ENCODE peak calls at places on chromosome 15, in four cellular contexts. R, Q, M and C are unnamed samples.

GRCh38 chr15:43509923-43510229 is 7.5 kb upstream of the MAP1A start:
- DNase-seq in M (no peak), Q (no peak), R (no peak), C (no peak)

GRCh38 chr15:88986949-88987589 is 73.9 kb upstream of the MFGE8 start:
- DNase-seq in R (no peak), Q (no peak), M (no peak), C (peak; percentile 26)

GRCh38 chr15:62173215-62173614 is 8.1 kb upstream of the C2CD4B start:
- DNase-seq in M (no peak), R (no peak), Q (no peak), C (no peak)

GRCh38 chr15:38612159-38612863 is 47.7 kb upstream of the RASGRP1 start:
- DNase-seq in Q (no peak), R (no peak), M (no peak), C (no peak)

GRCh38 chr15:31365655-31366127 is 39.1 kb downstream of the KLF13 start:
- DNase-seq in M (peak; percentile 81), Q (peak; percentile 44), R (peak; percentile 72), C (peak; percentile 89)

GRCh38 chr15:73677146-73677607 is 7.0 kb upstream of the CD276 start:
- DNase-seq in M (peak; percentile 77), Q (no peak), R (peak; percentile 70), C (peak; percentile 82)

GRCh38 chr15:63274427-63274826 is 3.0 kb upstream of the APH1B start:
- DNase-seq in Q (no peak), M (peak; percentile 64), R (no peak), C (peak; percentile 89)

GRCh38 chr15:98190914-98191313 is 230.4 kb downstream of the ARRDC4 start:
- DNase-seq in Q (no peak), M (no peak), R (no peak), C (no peak)

GRCh38 chr15:62739507-62739906 is 303.0 kb upstream of the TPM1 start:
- DNase-seq in M (no peak), Q (no peak), R (peak; percentile 86), C (peak; percentile 81)

GRCh38 chr15:31270767-31271166 is 55.9 kb upstream of the KLF13 start:
- DNase-seq in M (peak; percentile 82), R (no peak), Q (no peak), C (peak; percentile 83)

GRCh38 chr15:40357723-40358491 is at the start of gene DISP2:
- DNase-seq in R (peak; percentile 67), M (peak; percentile 91), Q (no peak), C (peak; percentile 87)

GRCh38 chr15:58924326-58924725 is 9.2 kb downstream of the SLTM start:
- DNase-seq in Q (no peak), R (peak; percentile 68), M (no peak), C (no peak)

GRCh38 chr15:61621146-61621545 is 392.0 kb upstream of the RORA start:
- DNase-seq in Q (no peak), M (peak; percentile 65), R (no peak), C (peak; percentile 66)

GRCh38 chr15:44427756-44428724 is 611 bp downstream of the CTDSPL2 start:
- DNase-seq in R (peak; percentile 65), M (no peak), Q (peak; percentile 15), C (peak; percentile 65)

GRCh38 chr15:74420193-74420905 is 13.4 kb downstream of the SEMA7A start:
- DNase-seq in R (no peak), Q (no peak), M (no peak), C (no peak)

GRCh38 chr15:42165081-42165480 is 8.6 kb upstream of the PLA2G4F start:
- DNase-seq in M (no peak), R (peak; percentile 25), Q (no peak), C (no peak)

GRCh38 chr15:81023483-81024264 is 23.0 kb downstream of the TLNRD1 start:
- DNase-seq in R (peak; percentile 66), M (no peak), Q (no peak), C (peak; percentile 24)

GRCh38 chr15:98154863-98155262 is 194.4 kb downstream of the ARRDC4 start:
- DNase-seq in R (peak; percentile 0), M (no peak), Q (no peak), C (peak; percentile 70)

DNA sequence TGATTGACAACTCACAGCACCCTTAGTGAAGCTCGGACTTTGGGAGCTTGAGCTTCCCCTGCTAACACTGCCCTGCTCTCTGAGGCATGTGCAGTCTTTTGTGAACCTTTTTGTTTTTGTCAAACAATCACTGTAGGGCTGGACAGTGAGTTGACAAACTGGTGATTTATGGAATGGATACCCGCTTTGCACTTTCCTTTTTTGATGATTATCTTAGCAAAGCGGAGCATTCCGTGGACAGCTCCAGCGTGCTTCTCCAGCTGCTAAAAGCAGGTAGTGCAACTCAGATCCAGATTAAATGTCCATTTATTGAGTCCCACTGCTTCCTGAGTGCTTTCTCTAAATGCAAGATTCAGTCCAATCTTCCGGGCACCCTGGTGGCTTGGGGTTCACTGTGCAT is 187.1 kb upstream of the ATP10A start:
- DNase-seq in Q (no peak), R (no peak), M (no peak), C (no peak)
- H4K5ac ChIP-seq in Q (no peak overlapping the region), R (no peak overlapping the region), M (no peak overlapping the region), C (no peak overlapping the region)

GRCh38 chr15:82980986-82981385 is 5.0 kb upstream of the RAMAC start:
- DNase-seq in Q (no peak), M (no peak), R (no peak), C (no peak)

GRCh38 chr15:82986442-82986780 is 401 bp downstream of the RAMAC start:
- DNase-seq in M (no peak), R (peak; percentile 22), Q (no peak), C (no peak)

GRCh38 chr15:82985688-82986441 is at the start of gene RAMAC:
- DNase-seq in M (peak; percentile 91), R (peak; percentile 95), Q (peak; percentile 57), C (peak; percentile 97)
- H2BK120ac ChIP-seq in M (no peak within 1 kb of the TSS), R (peak within 1 kb of the TSS; percentile 95), Q (no peak within 1 kb of the TSS), C (no peak within 1 kb of the TSS)

GRCh38 chr15:29352402-29352801 is 82.8 kb upstream of the NSMCE3 start:
- DNase-seq in M (no peak), Q (no peak), R (no peak), C (no peak)
- H4K5ac ChIP-seq in M (no peak overlapping the region), Q (no peak overlapping the region), R (no peak overlapping the region), C (no peak overlapping the region)

GRCh38 chr15:23422099-23422945 is 24.7 kb downstream of the GOLGA6L2 start:
- DNase-seq in Q (no peak), M (no peak), R (no peak), C (no peak)
- H2BK120ac ChIP-seq in Q (no peak overlapping the region), M (no peak overlapping the region), R (no peak overlapping the region), C (no peak overlapping the region)

GRCh38 chr15:72117698-72118399 is at the start of gene MYO9A:
- DNase-seq in R (peak; percentile 97), M (peak; percentile 98), Q (peak; percentile 96), C (peak; percentile 99)
- H4K5ac ChIP-seq in R (peak within 1 kb of the TSS; percentile 97), M (peak within 1 kb of the TSS; percentile 54), Q (peak within 1 kb of the TSS; percentile 99), C (no peak within 1 kb of the TSS)

GRCh38 chr15:100495861-100496260 is 32.9 kb downstream of the CERS3 start:
- DNase-seq in M (no peak), R (no peak), Q (no peak), C (no peak)
- H2BK120ac ChIP-seq in M (no peak overlapping the region), R (no peak overlapping the region), Q (no peak overlapping the region), C (no peak overlapping the region)

GRCh38 chr15:92531406-92531805 is 124.2 kb downstream of the FAM174B start:
- DNase-seq in M (no peak), Q (no peak), R (no peak), C (no peak)
- H4K5ac ChIP-seq in M (no peak overlapping the region), Q (no peak overlapping the region), R (no peak overlapping the region), C (no peak overlapping the region)

GRCh38 chr15:101121511-101122090 is 130.2 kb downstream of the CHSY1 start:
- DNase-seq in R (peak; percentile 74), Q (no peak), M (peak; percentile 74), C (peak; percentile 58)

GRCh38 chr15:101122806-101123205 is 129.0 kb downstream of the CHSY1 start:
- DNase-seq in Q (no peak), M (no peak), R (no peak), C (no peak)

GRCh38 chr15:101122266-101122665 is 129.6 kb downstream of the CHSY1 start:
- DNase-seq in Q (no peak), R (no peak), M (no peak), C (no peak)

GRCh38 chr15:101120473-101120872 is 131.4 kb downstream of the CHSY1 start:
- DNase-seq in R (no peak), Q (no peak), M (no peak), C (no peak)

GRCh38 chr15:101120961-101121360 is 130.9 kb downstream of the CHSY1 start:
- DNase-seq in Q (no peak), R (no peak), M (no peak), C (no peak)
- H2BK120ac ChIP-seq in Q (no peak overlapping the region), R (peak overlapping the region; percentile 95), M (no peak overlapping the region), C (no peak overlapping the region)